ENCODE peak calls at places on chromosomes 3 and 15, in six cellular contexts. One of them, this sample, is unnamed.

GRCh38 chr3:102038477-102039142 is 189.3 kb downstream of the NFKBIZ start:
- DNase-seq in natural killer cell: no peak
- DNase-seq in stimulated activated effector memory CD8-positive, alpha-beta T cell treated with anti-CD3 and anti-CD28 coated beads, Interleukin-12 subunit alpha, Interleukin-12 subunit beta, amount 100 ng/mL, for 72 hours: no peak
- DNase-seq in naive thymus-derived CD8-positive, alpha-beta T cell: no peak
- DNase-seq in NCI-H524 treated with DMSO at 0.1 percent for 48 hours: no peak
- DNase-seq in DMS153: no peak
- DNase-seq in this sample: peak; percentile 31

GRCh38 chr3:37753428-37753827 is 108.3 kb upstream of the CTDSPL start:
- DNase-seq in natural killer cell: no peak
- DNase-seq in stimulated activated effector memory CD8-positive, alpha-beta T cell treated with anti-CD3 and anti-CD28 coated beads, Interleukin-12 subunit alpha, Interleukin-12 subunit beta, amount 100 ng/mL, for 72 hours: no peak
- DNase-seq in naive thymus-derived CD8-positive, alpha-beta T cell: no peak
- DNase-seq in NCI-H524 treated with DMSO at 0.1 percent for 48 hours: no peak
- DNase-seq in DMS153: peak; percentile 83
- DNase-seq in this sample: no peak

GRCh38 chr3:143643905-143644304 is 204.4 kb downstream of the SLC9A9 start:
- DNase-seq in natural killer cell: no peak
- DNase-seq in stimulated activated effector memory CD8-positive, alpha-beta T cell treated with anti-CD3 and anti-CD28 coated beads, Interleukin-12 subunit alpha, Interleukin-12 subunit beta, amount 100 ng/mL, for 72 hours: no peak
- DNase-seq in naive thymus-derived CD8-positive, alpha-beta T cell: no peak
- DNase-seq in NCI-H524 treated with DMSO at 0.1 percent for 48 hours: no peak
- DNase-seq in DMS153: no peak
- DNase-seq in this sample: no peak

GRCh38 chr3:187679638-187680396 is 9.6 kb upstream of the SST start:
- DNase-seq in natural killer cell: peak; percentile 64
- DNase-seq in stimulated activated effector memory CD8-positive, alpha-beta T cell treated with anti-CD3 and anti-CD28 coated beads, Interleukin-12 subunit alpha, Interleukin-12 subunit beta, amount 100 ng/mL, for 72 hours: peak; percentile 57
- DNase-seq in naive thymus-derived CD8-positive, alpha-beta T cell: peak; percentile 58
- DNase-seq in NCI-H524 treated with DMSO at 0.1 percent for 48 hours: peak; percentile 86
- DNase-seq in DMS153: peak; percentile 5
- DNase-seq in this sample: peak; percentile 71

GRCh38 chr15:95840004-95840403 is 490.5 kb upstream of the NR2F2 start:
- DNase-seq in natural killer cell: no peak
- DNase-seq in stimulated activated effector memory CD8-positive, alpha-beta T cell treated with anti-CD3 and anti-CD28 coated beads, Interleukin-12 subunit alpha, Interleukin-12 subunit beta, amount 100 ng/mL, for 72 hours: no peak
- DNase-seq in naive thymus-derived CD8-positive, alpha-beta T cell: no peak
- DNase-seq in NCI-H524 treated with DMSO at 0.1 percent for 48 hours: no peak
- DNase-seq in DMS153: no peak
- DNase-seq in this sample: no peak

GRCh38 chr3:45261333-45262110 is 35.4 kb upstream of the TMEM158 start:
- DNase-seq in natural killer cell: no peak
- DNase-seq in stimulated activated effector memory CD8-positive, alpha-beta T cell treated with anti-CD3 and anti-CD28 coated beads, Interleukin-12 subunit alpha, Interleukin-12 subunit beta, amount 100 ng/mL, for 72 hours: no peak
- DNase-seq in naive thymus-derived CD8-positive, alpha-beta T cell: no peak
- DNase-seq in NCI-H524 treated with DMSO at 0.1 percent for 48 hours: no peak
- DNase-seq in DMS153: no peak
- DNase-seq in this sample: no peak

GRCh38 chr3:16053794-16054193 is 120.7 kb upstream of the GALNT15 start:
- DNase-seq in natural killer cell: no peak
- DNase-seq in stimulated activated effector memory CD8-positive, alpha-beta T cell treated with anti-CD3 and anti-CD28 coated beads, Interleukin-12 subunit alpha, Interleukin-12 subunit beta, amount 100 ng/mL, for 72 hours: no peak
- DNase-seq in naive thymus-derived CD8-positive, alpha-beta T cell: no peak
- DNase-seq in NCI-H524 treated with DMSO at 0.1 percent for 48 hours: no peak
- DNase-seq in DMS153: no peak
- DNase-seq in this sample: no peak

GRCh38 chr3:41419809-41420208 is 220.5 kb downstream of the CTNNB1 start:
- DNase-seq in natural killer cell: no peak
- DNase-seq in stimulated activated effector memory CD8-positive, alpha-beta T cell treated with anti-CD3 and anti-CD28 coated beads, Interleukin-12 subunit alpha, Interleukin-12 subunit beta, amount 100 ng/mL, for 72 hours: no peak
- DNase-seq in naive thymus-derived CD8-positive, alpha-beta T cell: no peak
- DNase-seq in NCI-H524 treated with DMSO at 0.1 percent for 48 hours: no peak
- DNase-seq in DMS153: no peak
- DNase-seq in this sample: no peak

GRCh38 chr3:149555941-149556340 is 81.4 kb downstream of the TM4SF4 start:
- DNase-seq in natural killer cell: no peak
- DNase-seq in stimulated activated effector memory CD8-positive, alpha-beta T cell treated with anti-CD3 and anti-CD28 coated beads, Interleukin-12 subunit alpha, Interleukin-12 subunit beta, amount 100 ng/mL, for 72 hours: no peak
- DNase-seq in naive thymus-derived CD8-positive, alpha-beta T cell: no peak
- DNase-seq in NCI-H524 treated with DMSO at 0.1 percent for 48 hours: no peak
- DNase-seq in DMS153: no peak
- DNase-seq in this sample: no peak

GRCh38 chr15:94246016-94246415 is 14.7 kb downstream of the MCTP2 start:
- DNase-seq in natural killer cell: no peak
- DNase-seq in stimulated activated effector memory CD8-positive, alpha-beta T cell treated with anti-CD3 and anti-CD28 coated beads, Interleukin-12 subunit alpha, Interleukin-12 subunit beta, amount 100 ng/mL, for 72 hours: no peak
- DNase-seq in naive thymus-derived CD8-positive, alpha-beta T cell: no peak
- DNase-seq in NCI-H524 treated with DMSO at 0.1 percent for 48 hours: no peak
- DNase-seq in DMS153: no peak
- DNase-seq in this sample: no peak

GRCh38 chr15:94080416-94080815 is 150.9 kb upstream of the MCTP2 start:
- DNase-seq in natural killer cell: no peak
- DNase-seq in stimulated activated effector memory CD8-positive, alpha-beta T cell treated with anti-CD3 and anti-CD28 coated beads, Interleukin-12 subunit alpha, Interleukin-12 subunit beta, amount 100 ng/mL, for 72 hours: no peak
- DNase-seq in naive thymus-derived CD8-positive, alpha-beta T cell: no peak
- DNase-seq in NCI-H524 treated with DMSO at 0.1 percent for 48 hours: no peak
- DNase-seq in DMS153: no peak
- DNase-seq in this sample: no peak

GRCh38 chr15:38072507-38073277 is 138.3 kb downstream of the TMCO5A start:
- DNase-seq in natural killer cell: peak; percentile 19
- DNase-seq in stimulated activated effector memory CD8-positive, alpha-beta T cell treated with anti-CD3 and anti-CD28 coated beads, Interleukin-12 subunit alpha, Interleukin-12 subunit beta, amount 100 ng/mL, for 72 hours: peak; percentile 6
- DNase-seq in naive thymus-derived CD8-positive, alpha-beta T cell: no peak
- DNase-seq in NCI-H524 treated with DMSO at 0.1 percent for 48 hours: peak; percentile 61
- DNase-seq in DMS153: peak; percentile 40
- DNase-seq in this sample: peak; percentile 25

GRCh38 chr15:73335026-73335425 is 33.7 kb downstream of the HCN4 start:
- DNase-seq in natural killer cell: no peak
- DNase-seq in stimulated activated effector memory CD8-positive, alpha-beta T cell treated with anti-CD3 and anti-CD28 coated beads, Interleukin-12 subunit alpha, Interleukin-12 subunit beta, amount 100 ng/mL, for 72 hours: no peak
- DNase-seq in naive thymus-derived CD8-positive, alpha-beta T cell: no peak
- DNase-seq in NCI-H524 treated with DMSO at 0.1 percent for 48 hours: no peak
- DNase-seq in DMS153: no peak
- DNase-seq in this sample: no peak

GRCh38 chr15:101526890-101527289 is 37.4 kb upstream of the PCSK6 start:
- DNase-seq in natural killer cell: no peak
- DNase-seq in stimulated activated effector memory CD8-positive, alpha-beta T cell treated with anti-CD3 and anti-CD28 coated beads, Interleukin-12 subunit alpha, Interleukin-12 subunit beta, amount 100 ng/mL, for 72 hours: no peak
- DNase-seq in naive thymus-derived CD8-positive, alpha-beta T cell: no peak
- DNase-seq in NCI-H524 treated with DMSO at 0.1 percent for 48 hours: no peak
- DNase-seq in DMS153: no peak
- DNase-seq in this sample: no peak

GRCh38 chr15:90160781-90161727 is 40.1 kb upstream of the SEMA4B start:
- DNase-seq in natural killer cell: no peak
- DNase-seq in stimulated activated effector memory CD8-positive, alpha-beta T cell treated with anti-CD3 and anti-CD28 coated beads, Interleukin-12 subunit alpha, Interleukin-12 subunit beta, amount 100 ng/mL, for 72 hours: no peak
- DNase-seq in naive thymus-derived CD8-positive, alpha-beta T cell: no peak
- DNase-seq in NCI-H524 treated with DMSO at 0.1 percent for 48 hours: no peak
- DNase-seq in DMS153: peak; percentile 94
- DNase-seq in this sample: no peak

GRCh38 chr3:37968784-37969600 is 21.6 kb upstream of the VILL start:
- DNase-seq in natural killer cell: no peak
- DNase-seq in stimulated activated effector memory CD8-positive, alpha-beta T cell treated with anti-CD3 and anti-CD28 coated beads, Interleukin-12 subunit alpha, Interleukin-12 subunit beta, amount 100 ng/mL, for 72 hours: no peak
- DNase-seq in naive thymus-derived CD8-positive, alpha-beta T cell: no peak
- DNase-seq in NCI-H524 treated with DMSO at 0.1 percent for 48 hours: no peak
- DNase-seq in DMS153: no peak
- DNase-seq in this sample: no peak

GRCh38 chr15:39404767-39405173 is 176.1 kb upstream of the THBS1 start:
- DNase-seq in natural killer cell: no peak
- DNase-seq in stimulated activated effector memory CD8-positive, alpha-beta T cell treated with anti-CD3 and anti-CD28 coated beads, Interleukin-12 subunit alpha, Interleukin-12 subunit beta, amount 100 ng/mL, for 72 hours: no peak
- DNase-seq in naive thymus-derived CD8-positive, alpha-beta T cell: no peak
- DNase-seq in NCI-H524 treated with DMSO at 0.1 percent for 48 hours: no peak
- DNase-seq in DMS153: no peak
- DNase-seq in this sample: no peak

GRCh38 chr3:124859025-124859424 is 28.1 kb downstream of the ITGB5 start:
- DNase-seq in natural killer cell: no peak
- DNase-seq in stimulated activated effector memory CD8-positive, alpha-beta T cell treated with anti-CD3 and anti-CD28 coated beads, Interleukin-12 subunit alpha, Interleukin-12 subunit beta, amount 100 ng/mL, for 72 hours: no peak
- DNase-seq in naive thymus-derived CD8-positive, alpha-beta T cell: no peak
- DNase-seq in NCI-H524 treated with DMSO at 0.1 percent for 48 hours: no peak
- DNase-seq in DMS153: no peak
- DNase-seq in this sample: no peak